ENCODE peak calls at places on chromosome 21, in four cellular contexts. E is heart left ventricle, G is GM12865, F is PC-3. O is an unnamed sample.

GRCh38 chr21:39325458-39325857 is 12.0 kb upstream of the BRWD1 start:
- DNase-seq in E (no peak), G (no peak), F (no peak), O (no peak)

GRCh38 chr21:36606292-36606982 is 92.5 kb upstream of the SIM2 start:
- DNase-seq in E (no peak), G (no peak), F (no peak), O (peak)

GRCh38 chr21:42617476-42617875 is 35.9 kb upstream of the PDE9A start:
- DNase-seq in E (no peak), G (no peak), F (no peak), O (no peak)

GRCh38 chr21:42538479-42539275 is 25.0 kb downstream of the SLC37A1 start:
- DNase-seq in E (peak), G (no peak), F (no peak), O (no peak)

GRCh38 chr21:37224861-37225260 is 42.3 kb downstream of the VPS26C start:
- DNase-seq in E (no peak), G (no peak), F (no peak), O (no peak)

GRCh38 chr21:35100351-35100771 is 51.3 kb upstream of the RUNX1 start:
- DNase-seq in E (no peak), G (no peak), F (no peak), O (no peak)

GRCh38 chr21:36756527-36756926 is 57.6 kb downstream of the SIM2 start:
- DNase-seq in E (no peak), G (no peak), F (peak), O (no peak)

GRCh38 chr21:29658934-29659203 is 280.9 kb downstream of the GRIK1 start:
- DNase-seq in E (no peak), G (no peak), F (no peak), O (no peak)

GRCh38 chr21:36129219-36129618 is 5.7 kb upstream of the CBR3 start:
- DNase-seq in E (no peak), G (no peak), F (no peak), O (no peak)

GRCh38 chr21:33761104-33762036 is 119.1 kb downstream of the ITSN1 start:
- DNase-seq in E (no peak), G (peak), F (peak), O (peak)

GRCh38 chr21:34192646-34193285 is 119.4 kb downstream of the MRPS6 start:
- DNase-seq in E (no peak), G (peak), F (no peak), O (no peak)

GRCh38 chr21:38159355-38159754 is 97.4 kb upstream of the KCNJ15 start:
- DNase-seq in E (no peak), G (peak), F (peak), O (peak)

GRCh38 chr21:46324390-46325072 is 575 bp downstream of the PCNT start:
- DNase-seq in E (peak), G (peak), F (peak), O (peak)

GRCh38 chr21:34775793-34776192 is 107.0 kb downstream of the CLIC6 start:
- DNase-seq in E (no peak), G (no peak), F (peak), O (no peak)

GRCh38 chr21:42530167-42530518 is 16.5 kb downstream of the SLC37A1 start:
- DNase-seq in E (no peak), G (no peak), F (no peak), O (no peak)

GRCh38 chr21:15042531-15042930 is 22.3 kb downstream of the NRIP1 start:
- DNase-seq in E (no peak), G (no peak), F (no peak), O (no peak)

GRCh38 chr21:31030367-31031106 is 7.7 kb downstream of the KRTAP19-8 start:
- DNase-seq in E (no peak), G (peak), F (no peak), O (no peak)

GRCh38 chr21:34988625-34989024 is 60.5 kb downstream of the RUNX1 start:
- DNase-seq in E (no peak), G (no peak), F (no peak), O (no peak)

GRCh38 chr21:46328151-46328550 is 4.2 kb downstream of the PCNT start:
- DNase-seq in E (no peak), G (no peak), F (no peak), O (no peak)

GRCh38 chr21:35909456-35910178 is 150.7 kb downstream of the SETD4 start:
- DNase-seq in E (no peak), G (no peak), F (peak), O (no peak)

GRCh38 chr21:42844411-42845113 is 34.8 kb downstream of the WDR4 start:
- DNase-seq in E (no peak), G (no peak), F (no peak), O (no peak)

GRCh38 chr21:42103843-42104242 is 32.7 kb downstream of the UMODL1 start:
- DNase-seq in E (no peak), G (no peak), F (no peak), O (no peak)

GRCh38 chr21:14526199-14526598 is 19.9 kb downstream of the SAMSN1 start:
- DNase-seq in E (no peak), G (no peak), F (no peak), O (no peak)

GRCh38 chr21:22728091-22728490 is 1729.9 kb downstream of the NCAM2 start:
- DNase-seq in E (no peak), G (no peak), F (peak), O (no peak)

GRCh38 chr21:36321325-36322082 is 1.5 kb downstream of the MORC3 start:
- DNase-seq in E (no peak), G (peak), F (peak), O (peak)

GRCh38 chr21:34996304-34997081 is 52.6 kb downstream of the RUNX1 start:
- DNase-seq in E (no peak), G (no peak), F (no peak), O (no peak)

GRCh38 chr21:42084079-42084478 is 13.0 kb downstream of the UMODL1 start:
- DNase-seq in E (peak), G (no peak), F (no peak), O (no peak)

GRCh38 chr21:42757422-42757821 is 104.0 kb downstream of the PDE9A start:
- DNase-seq in E (peak), G (no peak), F (no peak), O (no peak)

GRCh38 chr21:15121655-15122120 is 56.9 kb upstream of the NRIP1 start:
- DNase-seq in E (no peak), G (no peak), F (peak), O (no peak)

GRCh38 chr21:17548262-17548661 is 35.4 kb downstream of the CXADR start:
- DNase-seq in E (no peak), G (no peak), F (no peak), O (no peak)

GRCh38 chr21:39687069-39687468 is 57.9 kb upstream of the IGSF5 start:
- DNase-seq in E (no peak), G (no peak), F (no peak), O (no peak)

GRCh38 chr21:39001341-39001740 is 181.9 kb downstream of the PSMG1 start:
- DNase-seq in E (no peak), G (no peak), F (no peak), O (no peak)

GRCh38 chr21:42392731-42393442 is 3.0 kb downstream of the TMPRSS3 start:
- DNase-seq in E (peak), G (peak), F (peak), O (no peak)

GRCh38 chr21:36104306-36105300 is 30.3 kb upstream of the CBR3 start:
- DNase-seq in E (peak), G (peak), F (peak), O (peak)

GRCh38 chr21:43758132-43758619 is 17.9 kb downstream of the CSTB start:
- DNase-seq in E (no peak), G (no peak), F (no peak), O (peak)

GRCh38 chr21:46457801-46458314 is 833 bp upstream of the DIP2A start:
- DNase-seq in E (peak), G (peak), F (peak), O (peak)

DNA sequence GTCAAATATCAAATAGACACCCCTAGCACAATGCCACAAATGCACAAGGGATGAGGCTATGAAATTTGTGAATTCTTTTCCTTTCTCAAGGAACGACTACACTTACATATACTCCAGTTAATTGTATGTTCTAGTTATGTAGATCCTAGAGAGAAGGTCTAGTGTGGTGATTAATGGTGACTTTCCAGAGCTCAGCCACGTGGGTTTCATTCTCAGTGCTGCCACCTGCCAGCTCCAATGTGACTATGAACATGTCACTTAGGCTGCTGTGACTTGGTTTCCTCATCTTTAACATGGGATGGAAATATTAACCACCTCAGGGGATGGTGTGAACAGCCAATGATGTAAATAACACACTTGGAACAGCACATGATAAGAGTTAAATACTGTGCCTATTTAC is 138.3 kb downstream of the APP start:
- DNase-seq in E (no peak), G (peak), F (peak), O (no peak)
- TF ChIP-seq CTCF in E (no peak), G (peak), F (peak), O (no peak)

GRCh38 chr21:32562915-32563314 is 22.4 kb downstream of the TCP10L start:
- DNase-seq in E (no peak), G (no peak), F (no peak), O (no peak)

GRCh38 chr21:32560896-32561295 is 24.4 kb downstream of the TCP10L start:
- DNase-seq in E (no peak), G (no peak), F (no peak), O (no peak)

GRCh38 chr21:32559004-32559610 is 26.2 kb downstream of the TCP10L start:
- DNase-seq in E (no peak), G (no peak), F (no peak), O (no peak)

GRCh38 chr21:32565856-32566465 is 19.4 kb downstream of the TCP10L start:
- DNase-seq in E (no peak), G (no peak), F (no peak), O (no peak)

GRCh38 chr21:32562426-32562825 is 22.9 kb downstream of the TCP10L start:
- DNase-seq in E (no peak), G (no peak), F (no peak), O (no peak)
- TF ChIP-seq CTCF in E (peak), G (no peak), F (no peak), O (no peak)

DNA sequence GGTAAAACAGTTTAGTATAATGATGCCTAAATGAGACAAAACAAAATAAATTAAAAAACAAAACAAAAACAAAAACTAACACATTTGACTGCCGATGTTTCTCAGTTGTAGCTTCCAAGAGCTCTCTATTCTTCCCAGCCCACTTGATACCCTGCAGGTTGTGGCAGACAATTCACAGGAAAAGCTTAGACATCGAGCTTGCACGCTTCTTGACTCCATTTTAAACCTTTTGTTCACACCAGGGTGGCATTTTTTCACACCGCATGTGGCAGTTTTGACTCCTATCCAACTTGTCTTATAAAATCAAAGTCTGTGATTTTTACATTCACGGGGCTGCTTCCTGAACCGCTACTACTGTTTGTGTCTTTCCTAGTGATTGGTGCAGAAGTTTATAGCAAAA is 575.9 kb downstream of the USP25 start:
- DNase-seq in E (no peak), G (no peak), F (no peak), O (no peak)
- TF ChIP-seq CTCF in E (no peak), G (no peak), F (no peak), O (no peak)

GRCh38 chr21:45250914-45251634 is 36.6 kb downstream of the POFUT2 start:
- DNase-seq in E (no peak), G (no peak), F (no peak), O (no peak)

GRCh38 chr21:45248301-45248892 is 39.3 kb downstream of the POFUT2 start:
- DNase-seq in E (no peak), G (no peak), F (no peak), O (no peak)

GRCh38 chr21:45250272-45250671 is 37.4 kb downstream of the POFUT2 start:
- DNase-seq in E (no peak), G (no peak), F (no peak), O (no peak)

GRCh38 chr21:45249626-45250025 is 38.1 kb downstream of the POFUT2 start:
- DNase-seq in E (no peak), G (no peak), F (no peak), O (no peak)

GRCh38 chr21:45248893-45249381 is 38.8 kb downstream of the POFUT2 start:
- DNase-seq in E (no peak), G (no peak), F (no peak), O (no peak)
- TF ChIP-seq CTCF in E (no peak), G (no peak), F (no peak), O (no peak)

DNA sequence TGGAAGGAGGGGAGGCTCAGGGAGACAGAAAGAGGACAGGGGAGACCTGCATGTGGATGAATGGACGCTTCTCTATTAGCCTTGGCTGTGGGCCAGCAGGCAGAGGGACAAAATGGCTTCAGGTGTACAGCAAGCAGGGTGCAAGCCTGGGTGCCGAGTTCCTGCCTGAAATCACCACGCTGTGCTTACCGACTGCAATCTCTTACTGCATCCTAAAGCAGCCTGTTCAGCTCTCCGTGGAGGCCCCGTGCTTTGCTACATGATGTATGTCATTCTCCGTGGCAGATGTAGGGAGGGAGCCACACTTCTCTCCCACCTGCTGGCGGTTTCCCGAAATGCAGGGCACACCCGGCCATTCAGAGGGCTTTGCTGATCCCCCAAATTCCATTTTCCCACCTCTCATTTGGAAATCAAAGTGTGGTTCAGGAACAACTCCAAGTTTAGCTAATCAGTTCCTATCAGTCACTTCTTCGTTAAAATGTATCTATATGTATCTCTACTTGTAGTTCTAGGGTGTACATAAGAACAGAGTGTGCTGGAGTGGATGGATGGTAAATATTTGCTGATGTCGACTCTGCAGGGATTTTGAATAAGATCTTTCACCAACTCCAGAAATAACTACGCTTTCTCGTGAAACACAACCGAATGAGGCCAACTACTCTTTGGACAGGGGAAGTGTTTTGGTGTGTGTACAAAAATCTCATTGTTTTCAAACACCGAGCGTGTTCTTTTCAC is 122.3 kb upstream of the BACE2 start:
- DNase-seq in E (no peak), G (peak), F (peak), O (peak)
- TF ChIP-seq CTCF in E (no peak), G (peak), F (peak), O (peak)

O was measured in glutamatergic neuron.